ENCODE peak calls at places on chromosomes 7 and 10, in four cellular contexts. Y is cardiac muscle cell; O is CD8-positive, alpha-beta T cell; G is stomach. J is an unnamed sample.

GRCh38 chr10:127017406-127018297 is 112.4 kb downstream of the DOCK1 start:
- DNase-seq in G (no peak), O (no peak), Y (no peak), J (no peak)

GRCh38 chr7:135662123-135662372 is 266 bp upstream of the STMP1 start:
- DNase-seq in O (no peak), G (no peak), Y (no peak), J (no peak)

GRCh38 chr10:34294137-34294536 is 521.0 kb downstream of the PARD3 start:
- DNase-seq in G (no peak), O (no peak), Y (no peak), J (no peak)

GRCh38 chr10:1006573-1006972 is 18.3 kb downstream of the GTPBP4 start:
- DNase-seq in Y (no peak), O (no peak), G (no peak), J (no peak)

GRCh38 chr10:111039522-111039921 is 37.3 kb upstream of the ADRA2A start:
- DNase-seq in Y (no peak), G (no peak), O (no peak), J (no peak)

GRCh38 chr7:95906871-95907270 is 134.5 kb downstream of the DYNC1I1 start:
- DNase-seq in G (no peak), Y (no peak), O (no peak), J (no peak)

GRCh38 chr10:5095687-5096086 is 1.5 kb downstream of the AKR1C3 start:
- DNase-seq in G (no peak), O (no peak), Y (no peak), J (no peak)

GRCh38 chr10:619710-620109 is 69.8 kb downstream of the DIP2C start:
- DNase-seq in O (no peak), Y (no peak), G (no peak), J (no peak)

GRCh38 chr7:8322667-8323066 is 60.7 kb upstream of the ICA1 start:
- DNase-seq in Y (no peak), G (no peak), O (no peak), J (no peak)

GRCh38 chr7:122652851-122653250 is 46.1 kb downstream of the RNF133 start:
- DNase-seq in Y (no peak), G (peak; percentile 66), O (no peak), J (no peak)

GRCh38 chr7:122438001-122438400 is 133.5 kb upstream of the FEZF1 start:
- DNase-seq in O (no peak), Y (no peak), G (no peak), J (no peak)

GRCh38 chr10:112360308-112361270 is 13.3 kb upstream of the ACSL5 start:
- DNase-seq in G (peak; percentile 82), O (no peak), Y (no peak), J (peak; percentile 88)

GRCh38 chr10:90125406-90125805 is 424.0 kb downstream of the KIF20B start:
- DNase-seq in G (no peak), O (no peak), Y (no peak), J (no peak)

GRCh38 chr10:90133606-90134005 is 432.2 kb downstream of the KIF20B start:
- DNase-seq in Y (no peak), G (no peak), O (no peak), J (no peak)

GRCh38 chr10:90125966-90126600 is 424.7 kb downstream of the KIF20B start:
- DNase-seq in O (no peak), Y (no peak), G (no peak), J (no peak)

DNA sequence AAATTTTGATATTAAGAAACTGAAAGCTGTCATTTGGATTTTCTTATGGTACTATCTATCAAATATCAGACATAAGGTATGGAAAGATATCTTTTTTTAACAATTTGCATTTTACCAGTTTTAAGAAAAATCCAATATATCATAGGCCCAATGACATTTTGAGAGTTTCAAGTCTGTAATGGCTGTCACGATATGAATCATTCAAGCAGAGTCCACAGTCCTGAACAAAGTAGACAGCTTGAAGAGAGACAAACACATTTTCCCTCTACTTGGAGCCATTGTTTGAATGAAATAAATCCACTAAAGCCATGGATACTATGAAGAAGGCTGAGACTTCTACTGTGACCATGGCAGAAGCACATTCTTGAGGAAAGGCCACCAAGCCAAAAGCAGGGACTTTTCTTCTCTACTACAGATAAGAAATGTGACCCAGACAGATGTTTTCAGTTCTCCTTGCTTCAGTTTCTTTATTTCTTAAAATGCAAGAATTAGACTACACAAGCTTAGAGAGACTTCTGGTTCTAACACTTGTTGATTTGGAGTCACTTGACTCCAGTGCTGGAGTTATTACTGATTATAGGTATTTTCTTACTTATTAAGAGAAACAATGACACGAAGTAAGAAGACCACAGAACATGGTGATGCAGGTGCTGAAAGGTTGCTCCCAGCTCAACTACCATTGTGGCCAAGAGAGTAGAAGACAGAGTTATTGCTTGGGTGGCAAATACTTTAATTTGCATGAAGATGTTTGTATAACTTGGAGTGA is 429.1 kb downstream of the KIF20B start:
- DNase-seq in Y (no peak), O (no peak), G (no peak), J (no peak)
- H3K4me3 ChIP-seq in Y (no peak overlapping the region), O (no peak overlapping the region), G (no peak overlapping the region), J (no peak overlapping the region)

GRCh38 chr7:92765725-92766124 is 70.6 kb downstream of the CDK6 start:
- DNase-seq in Y (no peak), G (no peak), O (no peak), J (peak; percentile 58)

GRCh38 chr7:92763636-92764423 is 72.5 kb downstream of the CDK6 start:
- DNase-seq in G (no peak), Y (no peak), O (no peak), J (peak; percentile 6)

GRCh38 chr7:92761391-92762098 is 74.8 kb downstream of the CDK6 start:
- DNase-seq in Y (no peak), O (no peak), G (no peak), J (no peak)

GRCh38 chr7:92766461-92767003 is 69.8 kb downstream of the CDK6 start:
- DNase-seq in G (no peak), O (no peak), Y (peak; percentile 36), J (no peak)

GRCh38 chr7:92762853-92763252 is 73.5 kb downstream of the CDK6 start:
- DNase-seq in O (no peak), G (no peak), Y (no peak), J (no peak)
- H3K36me3 ChIP-seq in O (no peaks in the 10 kb centered on the region), G (no peaks in the 10 kb centered on the region), Y (no peaks in the 10 kb centered on the region), J (peaks cover 27% of the 10 kb centered on the region)

DNA sequence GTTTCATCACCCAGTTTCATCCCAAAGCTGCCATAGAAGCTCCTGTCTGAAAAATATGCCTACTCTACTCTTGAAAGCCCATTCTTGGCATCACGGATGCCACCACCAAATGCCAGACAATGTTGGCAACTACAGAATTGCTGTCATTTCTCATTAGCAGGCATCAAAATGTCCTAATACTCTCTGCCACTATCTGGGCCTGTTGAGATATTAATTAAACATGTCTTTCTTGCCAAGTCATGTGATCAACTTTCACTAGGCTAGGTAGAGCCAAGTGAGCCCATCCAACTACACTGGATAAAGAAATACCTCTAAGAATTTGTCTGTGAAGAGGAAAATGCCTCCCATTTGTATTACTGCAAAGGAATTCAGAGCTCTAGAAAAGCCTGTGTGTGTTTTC is 1093.3 kb upstream of the C7orf33 start:
- DNase-seq in G (no peak), O (no peak), Y (no peak), J (no peak)
- H3K9me3 ChIP-seq in G (no peaks in the 10 kb centered on the region), O (no peaks in the 10 kb centered on the region), Y (no peaks in the 10 kb centered on the region), J (no peaks in the 10 kb centered on the region)

DNA sequence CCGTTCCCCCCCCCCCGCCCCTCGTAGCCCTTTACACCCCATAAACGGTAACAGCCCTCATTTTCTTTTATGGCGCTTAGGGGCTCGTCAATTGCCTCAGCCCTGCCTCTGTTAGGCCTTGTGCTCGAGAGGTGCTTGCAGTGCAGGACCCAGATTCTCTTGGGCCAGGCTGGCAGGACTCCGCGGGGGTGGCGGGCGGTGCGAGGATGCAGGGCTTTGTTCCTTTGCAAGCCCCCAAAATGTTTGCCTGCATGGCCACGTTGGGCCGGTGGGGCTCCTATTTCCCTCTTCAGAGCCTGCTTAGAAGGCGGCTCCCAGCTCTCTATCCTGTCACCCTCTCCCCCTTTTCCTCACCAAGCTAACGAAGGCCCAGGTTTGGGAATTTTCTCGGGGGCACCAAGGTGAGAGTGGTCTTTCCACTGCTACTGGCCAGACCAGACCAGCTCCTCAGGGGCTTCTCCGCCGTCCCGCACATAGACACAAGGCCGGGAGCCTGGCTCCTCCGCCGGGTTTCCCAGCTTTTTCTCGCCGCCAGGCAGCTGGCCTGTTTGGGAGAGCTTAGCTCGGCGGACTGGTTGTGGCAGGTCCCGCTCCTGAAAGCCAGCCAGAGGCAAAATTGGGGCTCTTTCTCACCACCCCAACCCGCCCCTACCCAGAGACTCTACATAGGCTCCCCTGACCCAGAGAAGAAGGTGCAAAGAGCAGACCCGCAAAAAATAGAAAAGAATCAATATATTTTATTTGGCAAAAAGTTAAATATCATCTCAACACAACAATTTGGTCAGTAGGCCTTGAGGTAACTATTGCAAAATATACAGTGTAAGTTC is 3.4 kb downstream of the HOXA9 start:
- DNase-seq in G (no peak), Y (no peak), O (no peak), J (no peak)
- H3K4me3 ChIP-seq in G (peak overlapping the region; percentile 67), Y (peak overlapping the region; percentile 45), O (no peak overlapping the region), J (peak overlapping the region; percentile 62)